ENCODE peak calls at places on chromosome 13, in six cellular contexts. E is stimulated activated CD4-positive, alpha-beta T cell treated with anti-CD3 and anti-CD28 coated beads, Interleukin-15, amount 100 ng/mL, for 48 hours; V is NCI-H2227 treated with DMSO at 0.1 percent for 48 hours; K is AG09309; U is ELR; B is KG1. X is an unnamed sample.

GRCh38 chr13:61685683-61686013 is 270.0 kb upstream of the PCDH20 start:
- DNase-seq in E (no peak), V (no peak), K (no peak), U (peak; percentile 2), B (no peak), X (no peak)

GRCh38 chr13:31355001-31355400 is 155.2 kb downstream of the B3GLCT start:
- DNase-seq in E (no peak), V (no peak), K (no peak), U (no peak), B (no peak), X (no peak)

GRCh38 chr13:101785858-101786257 is 333.4 kb downstream of the ITGBL1 start:
- DNase-seq in E (no peak), V (peak; percentile 6), K (no peak), U (peak; percentile 60), B (no peak), X (peak; percentile 38)

GRCh38 chr13:40777166-40777956 is 6.4 kb upstream of the MRPS31 start:
- DNase-seq in E (no peak), V (peak; percentile 37), K (no peak), U (peak; percentile 74), B (peak; percentile 75), X (peak; percentile 72)

GRCh38 chr13:100213576-100213975 is 124.7 kb downstream of the PCCA start:
- DNase-seq in E (no peak), V (no peak), K (no peak), U (no peak), B (no peak), X (no peak)

GRCh38 chr13:80339841-80340642 is 884 bp downstream of the SPRY2 start:
- DNase-seq in E (no peak), V (peak; percentile 29), K (no peak), U (peak; percentile 59), B (peak; percentile 17), X (peak; percentile 75)

GRCh38 chr13:110014719-110015118 is 228.3 kb upstream of the IRS2 start:
- DNase-seq in E (no peak), V (no peak), K (no peak), U (no peak), B (no peak), X (no peak)

GRCh38 chr13:51995677-51996551 is 15.3 kb downstream of the ATP7B start:
- DNase-seq in E (no peak), V (no peak), K (peak; percentile 7), U (no peak), B (no peak), X (no peak)

GRCh38 chr13:99414048-99414995 is 87.0 kb upstream of the TM9SF2 start:
- DNase-seq in E (no peak), V (no peak), K (no peak), U (no peak), B (no peak), X (no peak)

GRCh38 chr13:90622547-90622946 is 724.9 kb upstream of the MIR17HG start:
- DNase-seq in E (no peak), V (no peak), K (no peak), U (peak; percentile 62), B (no peak), X (peak; percentile 54)

GRCh38 chr13:46961719-46962118 is 64.9 kb upstream of the HTR2A start:
- DNase-seq in E (no peak), V (no peak), K (peak; percentile 74), U (peak; percentile 89), B (no peak), X (peak; percentile 92)

GRCh38 chr13:98484289-98485219 is 92.4 kb downstream of the STK24 start:
- DNase-seq in E (peak; percentile 64), V (no peak), K (peak; percentile 90), U (peak; percentile 99), B (no peak), X (peak; percentile 99)

GRCh38 chr13:40017662-40018262 is 362.3 kb downstream of the COG6 start:
- DNase-seq in E (no peak), V (no peak), K (no peak), U (no peak), B (no peak), X (no peak)

GRCh38 chr13:91196958-91197357 is 150.5 kb upstream of the MIR17HG start:
- DNase-seq in E (no peak), V (no peak), K (no peak), U (no peak), B (no peak), X (no peak)

GRCh38 chr13:22487932-22488331 is 692.8 kb upstream of the SGCG start:
- DNase-seq in E (no peak), V (no peak), K (no peak), U (no peak), B (no peak), X (peak; percentile 4)

GRCh38 chr13:43128504-43128929 is 105.1 kb downstream of the DNAJC15 start:
- DNase-seq in E (no peak), V (no peak), K (no peak), U (no peak), B (no peak), X (no peak)

X was measured in GM23248.